ENCODE peak calls at places on chromosomes 16 and 17, in nine cellular contexts. D, M, S, K, B, A, T, Q and E are unnamed samples.

GRCh38 chr16:4677390-4677789 is 16.0 kb upstream of the NUDT16L1 start:
- DNase-seq in D (no peak), M (no peak), S (no peak), K (no peak), B (no peak), A (no peak), T (no peak), Q (no peak), E (no peak)

GRCh38 chr17:48294989-48295892 is 134.8 kb downstream of the SKAP1 start:
- DNase-seq in D (peak), M (peak), S (no peak), K (no peak), B (no peak), A (no peak), T (no peak), Q (no peak), E (no peak)

GRCh38 chr17:61849674-61850073 is 13.7 kb downstream of the BRIP1 start:
- DNase-seq in D (no peak), M (peak), S (no peak), K (no peak), B (no peak), A (peak), T (no peak), Q (no peak), E (no peak)

GRCh38 chr16:3564130-3564888 is 12.9 kb downstream of the NLRC3 start:
- DNase-seq in D (no peak), M (no peak), S (no peak), K (no peak), B (no peak), A (no peak), T (no peak), Q (peak), E (no peak)

GRCh38 chr17:39235555-39236221 is 9.9 kb upstream of the STAC2 start:
- DNase-seq in D (no peak), M (peak), S (peak), K (peak), B (no peak), A (peak), T (peak), Q (no peak), E (no peak)

GRCh38 chr16:1159973-1160772 is 7.3 kb downstream of the CACNA1H start:
- DNase-seq in D (no peak), M (no peak), S (no peak), K (no peak), B (peak), A (no peak), T (no peak), Q (peak), E (peak)

GRCh38 chr17:46812624-46813318 is 5.7 kb downstream of the WNT3 start:
- DNase-seq in D (no peak), M (no peak), S (no peak), K (no peak), B (no peak), A (no peak), T (no peak), Q (no peak), E (no peak)

GRCh38 chr17:47159315-47159714 is 29.8 kb downstream of the CDC27 start:
- DNase-seq in D (no peak), M (no peak), S (no peak), K (no peak), B (no peak), A (no peak), T (no peak), Q (no peak), E (no peak)

GRCh38 chr17:36856921-36857381 is 80.3 kb upstream of the LHX1 start:
- DNase-seq in D (no peak), M (no peak), S (no peak), K (no peak), B (no peak), A (no peak), T (no peak), Q (no peak), E (no peak)

GRCh38 chr17:4607773-4608187 is 23.5 kb downstream of the SMTNL2 start:
- DNase-seq in D (no peak), M (peak), S (no peak), K (peak), B (no peak), A (peak), T (no peak), Q (peak), E (peak)

GRCh38 chr16:10827691-10828341 is 9.2 kb upstream of the TVP23A start:
- DNase-seq in D (no peak), M (peak), S (no peak), K (peak), B (peak), A (peak), T (no peak), Q (peak), E (no peak)

GRCh38 chr17:35701491-35701890 is 29.9 kb upstream of the RASL10B start:
- DNase-seq in D (no peak), M (no peak), S (no peak), K (no peak), B (no peak), A (no peak), T (no peak), Q (no peak), E (no peak)

GRCh38 chr17:74678541-74678940 is 34.2 kb downstream of the CD300LF start:
- DNase-seq in D (no peak), M (no peak), S (no peak), K (no peak), B (no peak), A (no peak), T (no peak), Q (no peak), E (no peak)

GRCh38 chr17:16926591-16927451 is 45.1 kb downstream of the TNFRSF13B start:
- DNase-seq in D (no peak), M (no peak), S (no peak), K (no peak), B (peak), A (no peak), T (no peak), Q (peak), E (no peak)

GRCh38 chr17:60586288-60586974 is 13.6 kb upstream of the PPM1D start:
- DNase-seq in D (peak), M (no peak), S (no peak), K (no peak), B (no peak), A (peak), T (no peak), Q (no peak), E (no peak)

GRCh38 chr16:72926671-72927070 is 121.3 kb downstream of the ZFHX3 start:
- DNase-seq in D (no peak), M (peak), S (no peak), K (no peak), B (no peak), A (no peak), T (no peak), Q (no peak), E (no peak)

GRCh38 chr16:27853651-27854050 is 209.9 kb downstream of the GSG1L start:
- DNase-seq in D (no peak), M (no peak), S (no peak), K (no peak), B (peak), A (no peak), T (no peak), Q (no peak), E (no peak)

GRCh38 chr17:58615768-58616659 is 75.8 kb downstream of the TEX14 start:
- DNase-seq in D (no peak), M (no peak), S (no peak), K (no peak), B (no peak), A (no peak), T (no peak), Q (no peak), E (no peak)

GRCh38 chr17:67216544-67217320 is 28.3 kb downstream of the HELZ start:
- DNase-seq in D (no peak), M (peak), S (no peak), K (no peak), B (no peak), A (no peak), T (no peak), Q (no peak), E (no peak)

GRCh38 chr17:10563991-10564660 is 14.7 kb upstream of the MYH2 start:
- DNase-seq in D (no peak), M (no peak), S (no peak), K (no peak), B (no peak), A (no peak), T (no peak), Q (no peak), E (no peak)

GRCh38 chr17:16085066-16085699 is 85.6 kb downstream of the TTC19 start:
- DNase-seq in D (no peak), M (peak), S (no peak), K (no peak), B (no peak), A (peak), T (no peak), Q (no peak), E (no peak)

GRCh38 chr16:52816993-52817392 is 235.7 kb downstream of the CHD9NB start:
- DNase-seq in D (no peak), M (no peak), S (no peak), K (no peak), B (no peak), A (no peak), T (no peak), Q (no peak), E (no peak)

GRCh38 chr17:56866496-56866895 is 32.5 kb downstream of the DGKE start:
- DNase-seq in D (no peak), M (no peak), S (no peak), K (no peak), B (no peak), A (no peak), T (no peak), Q (no peak), E (no peak)
- TF ChIP-seq CTCF in D (no peak), M (no peak), S (no peak), K (no peak), B (no peak), A (no peak), T (peak), Q (no peak), E (no peak)

DNA sequence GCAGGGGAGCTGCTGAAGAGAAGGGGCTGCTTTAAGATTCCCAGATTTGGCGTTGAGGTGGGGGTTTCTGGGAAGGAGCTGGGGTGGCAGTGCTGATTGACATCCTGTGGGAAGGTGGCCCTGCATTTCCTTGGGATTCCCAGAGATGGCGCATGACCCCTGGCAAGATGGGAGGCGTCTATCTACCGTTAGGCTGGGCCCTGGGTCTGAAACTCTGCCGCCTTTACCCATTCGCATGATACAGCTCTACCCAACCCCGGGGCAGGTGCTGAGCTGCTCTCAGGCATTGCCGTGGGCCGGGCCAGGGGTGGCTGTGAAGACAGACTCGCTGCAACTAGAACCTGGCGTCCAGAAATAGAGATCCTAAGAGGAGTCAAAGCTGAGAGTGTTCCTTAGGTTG is 9.9 kb upstream of the MVD start:
- DNase-seq in D (no peak), M (no peak), S (no peak), K (no peak), B (no peak), A (no peak), T (peak), Q (no peak), E (no peak)
- TF ChIP-seq CTCF in D (peak), M (peak), S (no peak), K (no peak), B (no peak), A (no peak), T (peak), Q (no peak), E (no peak)

GRCh38 chr16:76639685-76640289 is 362.6 kb downstream of the CNTNAP4 start:
- DNase-seq in D (no peak), M (peak), S (no peak), K (peak), B (no peak), A (no peak), T (peak), Q (no peak), E (no peak)
- TF ChIP-seq CTCF in D (peak), M (peak), S (no peak), K (no peak), B (no peak), A (no peak), T (peak), Q (no peak), E (no peak)

GRCh38 chr16:58269526-58269925 is 25.3 kb downstream of the PRSS54 start:
- DNase-seq in D (no peak), M (no peak), S (no peak), K (no peak), B (no peak), A (no peak), T (no peak), Q (no peak), E (no peak)
- TF ChIP-seq CTCF in D (no peak), M (no peak), S (no peak), K (no peak), B (no peak), A (no peak), T (no peak), Q (no peak), E (no peak)

DNA sequence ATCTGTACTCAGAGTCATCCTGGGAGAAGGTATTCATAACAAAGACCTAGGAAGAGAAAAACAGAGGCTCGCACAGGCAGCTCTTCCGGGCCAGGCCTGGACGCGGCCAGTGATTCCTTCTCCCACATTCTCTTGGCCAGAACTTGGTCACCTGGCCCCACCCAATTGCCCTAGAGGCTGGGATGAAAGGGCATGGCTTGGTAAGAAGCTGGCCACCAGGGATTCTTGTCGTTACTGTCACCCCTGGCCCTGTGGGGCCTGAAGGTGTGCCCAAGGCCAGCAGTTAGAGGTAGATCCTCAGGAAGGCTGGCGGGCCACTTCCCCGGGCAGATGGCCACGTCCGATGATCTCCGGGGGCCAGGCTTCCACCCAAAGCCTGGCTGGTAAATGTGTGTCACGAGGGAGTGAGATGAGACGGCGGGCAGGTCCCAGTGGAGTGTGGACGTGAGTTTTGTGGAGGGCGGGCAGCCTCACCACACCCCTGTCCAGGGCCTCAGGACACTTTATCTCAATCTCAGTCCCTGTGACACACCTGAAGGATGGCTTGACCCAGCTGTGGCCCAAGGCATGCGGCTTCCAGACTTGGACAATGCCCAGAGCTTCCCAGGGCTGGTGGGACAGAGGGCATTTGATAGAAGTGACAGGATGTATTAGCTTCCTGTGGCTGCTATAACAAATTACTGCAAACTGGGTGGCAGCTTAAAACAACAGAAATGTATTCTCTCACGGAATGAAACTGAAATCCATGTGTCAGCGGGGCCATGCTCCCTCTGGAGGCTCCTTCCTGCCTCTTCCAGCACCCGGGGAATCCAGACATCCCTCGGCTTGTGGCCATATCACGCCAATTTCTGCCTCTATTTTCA is 66.3 kb upstream of the GSE1 start:
- DNase-seq in D (no peak), M (no peak), S (no peak), K (no peak), B (no peak), A (no peak), T (no peak), Q (no peak), E (no peak)
- TF ChIP-seq CTCF in D (no peak), M (peak), S (no peak), K (no peak), B (no peak), A (peak), T (peak), Q (no peak), E (no peak)

GRCh38 chr17:42334667-42335066 is 46.4 kb downstream of the STAT5A start:
- DNase-seq in D (no peak), M (no peak), S (no peak), K (no peak), B (no peak), A (peak), T (no peak), Q (no peak), E (no peak)
- TF ChIP-seq CTCF in D (peak), M (peak), S (no peak), K (no peak), B (no peak), A (peak), T (peak), Q (no peak), E (peak)